ENCODE peak calls at places on chromosomes 11 and 22, in nine cellular contexts. One of them, this sample, is unnamed.

GRCh38 chr11:90594658-90595057 is 371.8 kb upstream of the CHORDC1 start:
- DNase-seq in fibroblast of lung: no peak
- DNase-seq in bronchial epithelial cell: no peak
- DNase-seq in AG09319: no peak
- DNase-seq in ovary: no peak
- DNase-seq in heart right ventricle: peak; percentile 3
- DNase-seq in lower leg skin: no peak
- DNase-seq in mesothelial cell of epicardium: no peak
- DNase-seq in body of pancreas: no peak
- DNase-seq in this sample: no peak

GRCh38 chr11:16924462-16924825 is 89.8 kb downstream of the PLEKHA7 start:
- DNase-seq in heart right ventricle: no peak
- DNase-seq in body of pancreas: no peak
- DNase-seq in lower leg skin: no peak
- DNase-seq in ovary: no peak
- DNase-seq in fibroblast of lung: no peak
- DNase-seq in AG09319: no peak
- DNase-seq in bronchial epithelial cell: no peak
- DNase-seq in mesothelial cell of epicardium: no peak
- DNase-seq in this sample: no peak

GRCh38 chr22:21038405-21038804 is 6.0 kb upstream of the SLC7A4 start:
- DNase-seq in ovary: no peak
- DNase-seq in mesothelial cell of epicardium: no peak
- DNase-seq in bronchial epithelial cell: no peak
- DNase-seq in body of pancreas: no peak
- DNase-seq in AG09319: no peak
- DNase-seq in fibroblast of lung: peak; percentile 41
- DNase-seq in lower leg skin: no peak
- DNase-seq in heart right ventricle: no peak
- DNase-seq in this sample: no peak

GRCh38 chr11:70854201-70854600 is 398.2 kb downstream of the SHANK2 start:
- DNase-seq in body of pancreas: no peak
- DNase-seq in fibroblast of lung: no peak
- DNase-seq in AG09319: no peak
- DNase-seq in ovary: no peak
- DNase-seq in lower leg skin: no peak
- DNase-seq in mesothelial cell of epicardium: no peak
- DNase-seq in bronchial epithelial cell: no peak
- DNase-seq in heart right ventricle: no peak
- DNase-seq in this sample: no peak

GRCh38 chr11:46117842-46118241 is 3.4 kb downstream of the PHF21A start:
- DNase-seq in heart right ventricle: no peak
- DNase-seq in fibroblast of lung: no peak
- DNase-seq in mesothelial cell of epicardium: no peak
- DNase-seq in body of pancreas: no peak
- DNase-seq in AG09319: no peak
- DNase-seq in lower leg skin: no peak
- DNase-seq in bronchial epithelial cell: no peak
- DNase-seq in ovary: no peak
- DNase-seq in this sample: no peak

GRCh38 chr11:12100886-12101285 is 9.5 kb upstream of the MICAL2 start:
- DNase-seq in lower leg skin: no peak
- DNase-seq in heart right ventricle: no peak
- DNase-seq in fibroblast of lung: no peak
- DNase-seq in mesothelial cell of epicardium: no peak
- DNase-seq in ovary: no peak
- DNase-seq in body of pancreas: no peak
- DNase-seq in AG09319: no peak
- DNase-seq in bronchial epithelial cell: no peak
- DNase-seq in this sample: no peak

GRCh38 chr11:88454881-88455280 is 117.3 kb upstream of the CTSC start:
- DNase-seq in lower leg skin: no peak
- DNase-seq in mesothelial cell of epicardium: no peak
- DNase-seq in fibroblast of lung: peak; percentile 20
- DNase-seq in body of pancreas: no peak
- DNase-seq in bronchial epithelial cell: peak; percentile 84
- DNase-seq in heart right ventricle: no peak
- DNase-seq in ovary: no peak
- DNase-seq in AG09319: no peak
- DNase-seq in this sample: no peak

GRCh38 chr11:126225266-126225665 is 13.7 kb downstream of the FAM118B start:
- DNase-seq in bronchial epithelial cell: no peak
- DNase-seq in mesothelial cell of epicardium: no peak
- DNase-seq in AG09319: no peak
- DNase-seq in lower leg skin: no peak
- DNase-seq in fibroblast of lung: no peak
- DNase-seq in ovary: no peak
- DNase-seq in body of pancreas: no peak
- DNase-seq in heart right ventricle: no peak
- DNase-seq in this sample: no peak

DNA sequence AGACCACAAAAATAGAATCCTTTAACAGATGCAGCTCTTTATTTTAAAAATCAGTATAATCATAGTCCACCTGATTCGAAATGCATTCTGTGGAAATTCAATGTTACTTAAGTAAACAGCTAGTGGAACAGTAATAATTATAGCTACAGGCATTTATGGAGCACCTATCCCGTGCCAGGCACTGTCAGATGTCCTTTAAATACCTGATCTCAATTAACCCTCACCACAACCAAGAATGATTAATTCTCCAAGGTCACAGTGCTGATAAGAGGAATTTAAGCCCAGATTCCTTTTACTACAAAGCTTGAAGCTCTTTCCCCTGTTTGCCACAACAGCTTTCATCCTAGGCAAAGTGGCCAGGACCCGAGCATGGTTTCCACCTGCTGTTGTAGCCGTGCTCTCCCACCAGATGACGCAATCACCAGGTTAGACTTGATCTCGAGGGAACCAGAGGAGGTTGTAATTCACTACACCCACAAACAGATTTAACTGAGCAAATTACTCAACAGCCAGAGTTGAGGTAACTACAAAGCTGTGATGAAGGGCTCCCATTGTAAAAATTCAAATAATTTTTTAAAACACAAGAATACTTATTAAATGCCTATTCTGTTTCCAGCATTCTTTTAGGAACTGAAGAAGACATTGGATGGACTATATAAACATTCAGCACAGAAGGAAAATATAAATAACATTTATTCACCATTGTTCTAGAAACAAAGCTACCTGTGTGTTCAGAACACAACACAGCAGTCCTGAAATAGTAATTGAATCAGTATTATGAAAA is 10.3 kb downstream of the PRDM10 start:
- DNase-seq in heart right ventricle: no peak
- DNase-seq in bronchial epithelial cell: peak; percentile 69
- DNase-seq in ovary: peak; percentile 28
- DNase-seq in lower leg skin: no peak
- DNase-seq in body of pancreas: peak; percentile 80
- DNase-seq in fibroblast of lung: peak; percentile 46
- DNase-seq in AG09319: no peak
- DNase-seq in mesothelial cell of epicardium: no peak
- DNase-seq in this sample: no peak
- TF ChIP-seq CTCF in heart right ventricle: peak; percentile 7
- TF ChIP-seq CTCF in bronchial epithelial cell: peak; percentile 52
- TF ChIP-seq CTCF in ovary: no peak
- TF ChIP-seq CTCF in lower leg skin: no peak
- TF ChIP-seq CTCF in body of pancreas: peak; percentile 64
- TF ChIP-seq CTCF in fibroblast of lung: no peak
- TF ChIP-seq CTCF in AG09319: no peak
- TF ChIP-seq CTCF in mesothelial cell of epicardium: no peak
- TF ChIP-seq CTCF in this sample: no peak

DNA sequence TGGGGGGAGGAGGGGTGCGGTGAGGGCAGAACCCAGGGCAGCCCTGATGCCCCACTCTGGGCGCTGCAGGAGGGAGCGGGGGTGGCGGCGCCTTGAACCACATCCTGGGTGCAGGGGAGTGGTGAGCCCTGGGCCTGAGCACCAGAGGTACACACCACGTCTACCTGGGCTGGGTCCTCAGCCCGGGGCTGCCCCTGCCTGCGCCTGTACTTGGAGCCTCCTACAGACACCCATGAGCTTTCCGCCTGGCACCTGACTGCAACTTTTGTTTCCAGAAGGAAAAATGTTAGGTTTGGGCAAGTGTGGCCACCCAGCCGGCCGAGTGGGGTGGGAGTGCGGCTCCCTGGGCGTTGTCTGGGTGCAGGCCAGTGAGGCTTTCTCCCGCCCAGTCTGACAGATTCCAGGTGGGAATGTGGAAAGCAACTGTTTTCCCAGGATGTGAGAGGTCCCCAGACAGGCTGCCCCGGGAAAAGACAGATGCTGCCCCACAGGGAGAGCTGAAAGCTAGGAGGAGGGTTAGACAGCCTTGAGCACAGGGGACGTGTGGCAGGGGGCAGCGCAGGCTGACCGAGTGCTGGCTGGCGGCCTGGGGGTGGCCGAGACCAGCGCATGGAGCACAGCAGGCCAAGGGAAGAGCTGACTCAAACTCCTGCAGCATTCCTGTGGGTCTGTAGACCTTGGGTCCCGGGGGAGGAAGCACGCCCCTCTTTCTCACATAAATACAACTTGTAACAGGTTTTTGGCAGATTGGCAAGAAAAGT is 44.1 kb downstream of the GNB1L start:
- DNase-seq in ovary: peak; percentile 23
- DNase-seq in bronchial epithelial cell: no peak
- DNase-seq in mesothelial cell of epicardium: no peak
- DNase-seq in fibroblast of lung: peak; percentile 96
- DNase-seq in body of pancreas: peak; percentile 6
- DNase-seq in AG09319: no peak
- DNase-seq in lower leg skin: no peak
- DNase-seq in heart right ventricle: no peak
- DNase-seq in this sample: no peak
- TF ChIP-seq CTCF in ovary: no peak
- TF ChIP-seq CTCF in bronchial epithelial cell: no peak
- TF ChIP-seq CTCF in mesothelial cell of epicardium: no peak
- TF ChIP-seq CTCF in fibroblast of lung: no peak
- TF ChIP-seq CTCF in body of pancreas: no peak
- TF ChIP-seq CTCF in AG09319: no peak
- TF ChIP-seq CTCF in lower leg skin: no peak
- TF ChIP-seq CTCF in heart right ventricle: no peak
- TF ChIP-seq CTCF in this sample: no peak

DNA sequence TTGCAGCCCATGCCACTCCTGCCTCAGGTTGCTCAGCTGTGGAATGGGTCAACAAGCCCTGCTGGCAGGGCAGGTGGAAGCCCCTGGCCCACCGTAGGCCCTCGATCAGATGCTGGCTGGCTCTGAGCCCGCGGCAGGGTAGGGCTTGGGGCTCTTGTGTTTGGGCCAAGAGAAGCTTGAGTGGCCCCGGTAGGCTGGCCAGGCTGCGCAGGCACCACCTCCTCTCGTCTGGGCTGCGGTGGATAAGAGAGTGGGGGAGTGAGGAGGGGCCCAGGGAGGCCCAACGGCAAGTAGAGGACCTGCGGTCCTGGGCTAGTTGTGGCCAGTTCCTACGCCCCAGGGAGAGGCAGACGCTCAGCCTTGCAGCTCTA is 115.2 kb downstream of the CEP164 start:
- DNase-seq in ovary: no peak
- DNase-seq in lower leg skin: no peak
- DNase-seq in body of pancreas: no peak
- DNase-seq in fibroblast of lung: no peak
- DNase-seq in heart right ventricle: no peak
- DNase-seq in mesothelial cell of epicardium: no peak
- DNase-seq in bronchial epithelial cell: no peak
- DNase-seq in AG09319: no peak
- DNase-seq in this sample: no peak
- TF ChIP-seq CTCF in ovary: no peak
- TF ChIP-seq CTCF in lower leg skin: no peak
- TF ChIP-seq CTCF in body of pancreas: no peak
- TF ChIP-seq CTCF in fibroblast of lung: no peak
- TF ChIP-seq CTCF in heart right ventricle: no peak
- TF ChIP-seq CTCF in mesothelial cell of epicardium: no peak
- TF ChIP-seq CTCF in bronchial epithelial cell: no peak
- TF ChIP-seq CTCF in AG09319: no peak
- TF ChIP-seq CTCF in this sample: no peak

DNA sequence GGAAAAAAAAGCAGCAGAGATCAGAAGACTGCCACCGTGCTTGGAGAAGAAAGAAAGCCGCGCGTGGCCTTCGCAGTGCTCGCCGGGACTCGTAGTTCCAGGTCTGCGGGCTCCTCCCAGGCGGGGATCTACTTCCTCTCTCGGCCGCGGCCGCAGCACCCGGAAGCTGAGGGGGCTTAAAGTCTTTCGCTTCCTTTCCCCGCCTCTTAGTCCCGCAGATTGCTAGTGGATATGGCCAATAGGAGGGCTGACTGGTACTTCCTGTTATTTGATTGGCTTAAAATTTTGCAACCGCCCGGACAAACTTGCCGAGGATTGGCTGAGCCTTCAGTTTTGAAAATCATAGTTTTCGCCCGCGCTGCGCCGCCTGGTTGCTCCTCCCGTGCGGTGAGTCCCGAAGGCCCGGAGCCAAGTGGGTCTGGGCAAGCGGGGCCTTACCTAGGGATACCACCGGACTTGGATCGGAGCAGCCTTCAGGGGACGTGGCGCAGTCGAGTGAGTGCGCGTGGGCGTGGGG is at the start of gene INCENP:
- DNase-seq in ovary: peak; percentile 97
- DNase-seq in mesothelial cell of epicardium: peak; percentile 90
- DNase-seq in body of pancreas: peak; percentile 97
- DNase-seq in fibroblast of lung: peak; percentile 98
- DNase-seq in heart right ventricle: peak; percentile 98
- DNase-seq in AG09319: peak; percentile 92
- DNase-seq in bronchial epithelial cell: peak; percentile 95
- DNase-seq in lower leg skin: peak; percentile 97
- DNase-seq in this sample: peak; percentile 94
- TF ChIP-seq CTCF in ovary: no peak
- TF ChIP-seq CTCF in mesothelial cell of epicardium: no peak
- TF ChIP-seq CTCF in body of pancreas: no peak
- TF ChIP-seq CTCF in fibroblast of lung: no peak
- TF ChIP-seq CTCF in heart right ventricle: no peak
- TF ChIP-seq CTCF in AG09319: no peak
- TF ChIP-seq CTCF in bronchial epithelial cell: no peak
- TF ChIP-seq CTCF in lower leg skin: no peak
- TF ChIP-seq CTCF in this sample: no peak

GRCh38 chr22:33271390-33272161 is 213.4 kb upstream of the SYN3 start:
- DNase-seq in ovary: peak; percentile 44
- DNase-seq in lower leg skin: no peak
- DNase-seq in heart right ventricle: peak; percentile 62
- DNase-seq in body of pancreas: peak; percentile 84
- DNase-seq in AG09319: no peak
- DNase-seq in mesothelial cell of epicardium: no peak
- DNase-seq in bronchial epithelial cell: no peak
- DNase-seq in fibroblast of lung: peak; percentile 54
- DNase-seq in this sample: no peak
- TF ChIP-seq CTCF in ovary: no peak
- TF ChIP-seq CTCF in lower leg skin: no peak
- TF ChIP-seq CTCF in heart right ventricle: no peak
- TF ChIP-seq CTCF in body of pancreas: peak; percentile 28
- TF ChIP-seq CTCF in AG09319: no peak
- TF ChIP-seq CTCF in mesothelial cell of epicardium: no peak
- TF ChIP-seq CTCF in bronchial epithelial cell: no peak
- TF ChIP-seq CTCF in fibroblast of lung: no peak
- TF ChIP-seq CTCF in this sample: no peak

GRCh38 chr22:50456466-50457234 is 18.2 kb downstream of the SBF1 start:
- DNase-seq in lower leg skin: no peak
- DNase-seq in bronchial epithelial cell: no peak
- DNase-seq in heart right ventricle: no peak
- DNase-seq in body of pancreas: no peak
- DNase-seq in mesothelial cell of epicardium: no peak
- DNase-seq in AG09319: no peak
- DNase-seq in fibroblast of lung: no peak
- DNase-seq in ovary: no peak
- DNase-seq in this sample: no peak
- TF ChIP-seq CTCF in lower leg skin: no peak
- TF ChIP-seq CTCF in bronchial epithelial cell: no peak
- TF ChIP-seq CTCF in heart right ventricle: no peak
- TF ChIP-seq CTCF in body of pancreas: peak; percentile 21
- TF ChIP-seq CTCF in mesothelial cell of epicardium: no peak
- TF ChIP-seq CTCF in AG09319: no peak
- TF ChIP-seq CTCF in fibroblast of lung: no peak
- TF ChIP-seq CTCF in ovary: no peak
- TF ChIP-seq CTCF in this sample: peak; percentile 34

This sample was measured in neural crest cell.